ENCODE peak calls at places on chromosomes 13 and 19, in seven cellular contexts. Z is HepG2, G is HCT116, H is GM12878, P is upper lobe of left lung, O is K562, X is Panc1. I is an unnamed sample. For H3K4me1 and H3K9me3, the result is how much of the 10 kb centered on the place peaks cover.

GRCh38 chr13:79589605-79590511 is 108.9 kb downstream of the NDFIP2 start:
- ATAC-seq in Z (no peak), X (no peak), H (peak), O (no peak), G (no peak), P (peak), I (no peak)

GRCh38 chr19:47506459-47506858 is 8.4 kb downstream of the NAPA start:
- ATAC-seq in H (no peak), P (no peak), Z (no peak), O (no peak), X (no peak), G (no peak), I (no peak)

GRCh38 chr19:51018745-51019543 is 565 bp downstream of the KLK10 start:
- ATAC-seq in X (peak), P (peak), G (peak), H (no peak), Z (peak), O (no peak), I (no peak)

GRCh38 chr13:94249512-94249911 is 230.0 kb downstream of the DCT start:
- ATAC-seq in X (no peak), Z (no peak), P (no peak), G (no peak), H (no peak), O (no peak), I (no peak)

GRCh38 chr13:74288361-74288911 is 154.2 kb upstream of the KLF12 start:
- ATAC-seq in H (no peak), Z (peak), O (no peak), X (no peak), P (no peak), G (no peak), I (no peak)

GRCh38 chr13:40109324-40109958 is 454.0 kb downstream of the COG6 start:
- ATAC-seq in P (no peak), G (no peak), O (no peak), Z (no peak), H (no peak), X (no peak), I (peak)

GRCh38 chr13:80168089-80168850 is 172.7 kb downstream of the SPRY2 start:
- ATAC-seq in H (peak), P (peak), O (no peak), G (no peak), Z (no peak), X (no peak), I (no peak)

GRCh38 chr19:12840091-12841079 is 2.1 kb downstream of the MAST1 start:
- ATAC-seq in Z (no peak), H (peak), O (peak), X (peak), G (peak), P (peak), I (no peak)

GRCh38 chr19:49853852-49854849 is 3.2 kb downstream of the PTOV1 start:
- ATAC-seq in G (no peak), O (no peak), H (no peak), X (no peak), Z (no peak), P (no peak), I (no peak)
- TF ChIP-seq POLR2AphosphoS5 in G (no peak), O (no peak), H (no peak), X (no peak), Z (no peak), P (no peak), I (no peak)

DNA sequence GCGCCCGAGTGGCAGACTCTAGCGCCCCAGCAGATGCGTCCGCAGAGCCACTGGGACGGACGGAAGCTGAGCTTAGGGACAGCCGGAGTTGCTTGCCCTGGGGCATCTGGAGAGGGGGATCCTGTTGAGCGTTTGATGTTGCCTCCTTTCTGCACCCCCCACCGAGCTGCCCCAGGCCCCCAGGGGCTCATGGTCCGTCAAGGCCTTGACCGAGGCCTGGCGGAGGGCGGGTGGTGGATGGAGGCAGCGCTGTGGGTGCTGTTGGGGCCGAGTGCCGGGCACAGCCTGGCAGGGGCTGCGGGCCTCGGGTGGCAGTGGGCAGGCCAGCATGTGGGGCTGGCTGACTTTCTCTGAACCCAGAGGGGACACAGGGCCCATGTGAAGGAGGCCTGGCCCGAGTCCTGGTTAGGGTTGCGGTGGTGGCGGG is 2.7 kb downstream of the CSNK1G2 start:
- ATAC-seq in H (no peak), P (no peak), Z (no peak), O (no peak), G (no peak), X (no peak), I (no peak)
- H3K4me1 ChIP-seq in H (under half), P (under half), Z (under half), O (under half), G (half or more), X (under half), I (half or more)

GRCh38 chr19:56823956-56824355 is 16.6 kb downstream of the PEG3 start:
- ATAC-seq in X (no peak), Z (peak), P (no peak), G (no peak), O (no peak), H (no peak), I (no peak)
- H3K9me3 ChIP-seq in X (under half), Z (under half), P (under half), G (under half), O (under half), H (under half), I (under half)

GRCh38 chr19:52936151-52936957 is 13.1 kb upstream of the ZNF888 start:
- ATAC-seq in H (peak), P (no peak), O (peak), X (no peak), G (no peak), Z (peak), I (no peak)
- TF ChIP-seq POLR2AphosphoS5 in H (no peak), P (no peak), O (peak), X (no peak), G (no peak), Z (no peak), I (no peak)

GRCh38 chr19:41540041-41540695 is 35.8 kb upstream of the CEACAM21 start:
- ATAC-seq in P (no peak), G (no peak), H (peak), Z (no peak), X (no peak), O (no peak), I (no peak)
- H3K4me1 ChIP-seq in P (under half), G (under half), H (under half), Z (under half), X (under half), O (under half), I (under half)

GRCh38 chr19:58037927-58038687 is 4.3 kb downstream of the ZSCAN1 start:
- ATAC-seq in X (no peak), H (no peak), O (no peak), G (no peak), P (no peak), Z (no peak), I (no peak)
- H3K9me3 ChIP-seq in X (under half), H (under half), O (under half), G (under half), P (under half), Z (under half), I (under half)

DNA sequence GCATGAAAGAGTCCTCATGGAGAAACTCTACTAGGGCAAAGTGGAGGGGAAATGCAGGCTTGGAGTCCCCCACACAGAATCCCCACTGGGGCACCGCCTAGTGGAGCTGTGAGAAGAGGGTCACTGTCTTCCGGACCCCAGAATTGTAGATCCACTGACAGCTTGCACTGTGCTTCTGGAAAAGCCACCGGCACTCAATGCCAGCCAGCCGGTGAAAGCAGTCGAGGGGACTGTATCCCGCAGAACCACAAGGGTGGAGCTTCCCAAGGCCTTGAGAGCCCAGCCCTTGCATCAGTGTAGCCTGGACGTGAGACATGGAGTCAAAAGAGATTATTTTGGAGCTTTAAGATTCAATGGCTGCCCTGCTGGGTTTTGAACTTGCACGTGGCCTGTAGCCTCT is 47.2 kb upstream of the FAM124A start:
- ATAC-seq in X (no peak), P (no peak), Z (no peak), H (no peak), O (no peak), G (no peak), I (no peak)
- TF ChIP-seq POLR2AphosphoS5 in X (no peak), P (no peak), Z (no peak), H (no peak), O (no peak), G (no peak), I (no peak)

GRCh38 chr19:41225238-41226052 is 6.4 kb downstream of the AXL start:
- ATAC-seq in P (peak), Z (peak), X (peak), H (no peak), O (peak), G (peak), I (peak)
- H3K4me1 ChIP-seq in P (under half), Z (half or more), X (under half), H (under half), O (under half), G (half or more), I (half or more)

DNA sequence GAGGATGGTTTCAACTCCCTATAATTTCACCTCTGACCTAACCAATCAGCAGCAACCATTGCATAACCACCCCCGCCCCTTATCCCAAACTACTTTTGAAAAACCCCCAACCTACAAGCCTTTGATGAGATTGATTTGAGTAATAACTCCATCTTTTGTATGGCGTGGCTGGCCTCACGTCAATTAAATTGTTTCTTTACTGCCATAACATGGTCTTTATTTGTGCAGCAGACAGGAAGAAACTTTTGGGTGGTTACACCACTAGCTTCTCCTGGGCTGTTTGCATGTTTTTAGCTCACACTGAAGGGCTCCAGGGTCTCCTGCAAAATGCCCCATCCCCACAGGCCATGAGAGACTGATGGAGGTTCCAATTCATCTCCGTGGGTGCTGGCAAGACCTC is 34.0 kb upstream of the PEG3 start:
- ATAC-seq in H (no peak), X (no peak), Z (no peak), G (no peak), P (no peak), O (no peak), I (no peak)
- H3K9me3 ChIP-seq in H (under half), X (under half), Z (under half), G (under half), P (under half), O (under half), I (under half)

GRCh38 chr19:7292950-7293794 is 1.0 kb downstream of the INSR start:
- ATAC-seq in O (no peak), Z (peak), X (no peak), G (no peak), H (peak), P (no peak), I (peak)
- TF ChIP-seq POLR2AphosphoS5 in O (no peak), Z (no peak), X (no peak), G (no peak), H (peak), P (no peak), I (no peak)

I was measured in gastroesophageal sphincter.